ENCODE peak calls at places on chromosomes 1 and 21, in five cellular contexts. N is stimulated activated CD8-positive, alpha-beta memory T cell treated with anti-CD3 and anti-CD28 coated beads, Interleukin-7, amount 100 ng/mL, for 1 hour; V is pancreas; C is upper lobe of right lung; A is HEK293T. Z is an unnamed sample.

GRCh38 chr1:35535243-35535642 is 22.0 kb downstream of the KIAA0319L start:
- DNase-seq in N (no peak), A (no peak), C (no peak), V (no peak), Z (no peak)

GRCh38 chr21:25960423-25960822 is 210.1 kb downstream of the APP start:
- DNase-seq in N (no peak), C (no peak), A (no peak), V (no peak), Z (no peak)

GRCh38 chr21:29258626-29259335 is 39.9 kb upstream of the BACH1 start:
- DNase-seq in N (no peak), A (no peak), V (no peak), C (no peak), Z (no peak)

GRCh38 chr1:7248828-7249227 is 463.6 kb downstream of the CAMTA1 start:
- DNase-seq in V (no peak), A (no peak), N (no peak), C (no peak), Z (no peak)

GRCh38 chr1:169148472-169149252 is 42.2 kb downstream of the ATP1B1 start:
- DNase-seq in V (peak), C (no peak), N (no peak), A (no peak), Z (no peak)

GRCh38 chr1:192538407-192539311 is 36.9 kb upstream of the RGS1 start:
- DNase-seq in A (no peak), V (no peak), C (no peak), N (no peak), Z (no peak)

GRCh38 chr1:177862916-177863315 is 106.9 kb downstream of the SEC16B start:
- DNase-seq in N (no peak), C (no peak), V (no peak), A (no peak), Z (no peak)

GRCh38 chr1:117679868-117680267 is 74.0 kb downstream of the TENT5C start:
- DNase-seq in V (no peak), N (no peak), A (no peak), C (no peak), Z (no peak)

GRCh38 chr1:67333603-67334002 is 25.9 kb downstream of the IL12RB2 start:
- DNase-seq in C (no peak), V (no peak), A (no peak), N (no peak), Z (no peak)

GRCh38 chr1:242002072-242002471 is 3.2 kb upstream of the MAP1LC3C start:
- DNase-seq in N (no peak), V (no peak), A (no peak), C (no peak), Z (no peak)

GRCh38 chr1:243745361-243745760 is 104.7 kb downstream of the AKT3 start:
- DNase-seq in A (no peak), N (no peak), V (no peak), C (no peak), Z (no peak)

GRCh38 chr1:19597463-19598309 is 46.4 kb upstream of the NBL1 start:
- DNase-seq in N (peak), A (no peak), V (no peak), C (no peak), Z (no peak)